ENCODE peak calls at places on chromosomes 1 and 21, in four cellular contexts. One of them, this sample, is unnamed.

GRCh38 chr1:237556911-237557310 is 333.8 kb downstream of the ZP4 start:
- DNase-seq in GM23248: no peak
- DNase-seq in fibroblast of lung: no peak
- DNase-seq in GM23338: no peak
- DNase-seq in this sample: no peak

GRCh38 chr1:209651148-209651547 is 1.1 kb downstream of the LAMB3 start:
- DNase-seq in GM23248: peak
- DNase-seq in fibroblast of lung: peak
- DNase-seq in GM23338: no peak
- DNase-seq in this sample: peak

GRCh38 chr1:160437432-160438319 is 37.3 kb downstream of the VANGL2 start:
- DNase-seq in GM23248: no peak
- DNase-seq in fibroblast of lung: peak
- DNase-seq in GM23338: no peak
- DNase-seq in this sample: no peak

GRCh38 chr1:7658127-7658498 is 113.0 kb upstream of the VAMP3 start:
- DNase-seq in GM23248: peak
- DNase-seq in fibroblast of lung: no peak
- DNase-seq in GM23338: no peak
- DNase-seq in this sample: no peak

GRCh38 chr1:75097686-75098085 is 36.5 kb upstream of the LHX8 start:
- DNase-seq in GM23248: peak
- DNase-seq in fibroblast of lung: no peak
- DNase-seq in GM23338: no peak
- DNase-seq in this sample: peak

GRCh38 chr1:110292031-110292300 is 47.2 kb upstream of the RBM15 start:
- DNase-seq in GM23248: no peak
- DNase-seq in fibroblast of lung: no peak
- DNase-seq in GM23338: no peak
- DNase-seq in this sample: no peak

GRCh38 chr1:229410692-229411433 is 23.0 kb downstream of the ACTA1 start:
- DNase-seq in GM23248: peak
- DNase-seq in fibroblast of lung: peak
- DNase-seq in GM23338: peak
- DNase-seq in this sample: peak

GRCh38 chr1:153386500-153386901 is 4.4 kb downstream of the S100A8 start:
- DNase-seq in GM23248: no peak
- DNase-seq in fibroblast of lung: no peak
- DNase-seq in GM23338: no peak
- DNase-seq in this sample: peak

GRCh38 chr1:185811062-185811709 is 77.0 kb downstream of the HMCN1 start:
- DNase-seq in GM23248: no peak
- DNase-seq in fibroblast of lung: no peak
- DNase-seq in GM23338: peak
- DNase-seq in this sample: no peak

GRCh38 chr1:74502432-74502831 is 10.0 kb downstream of the LRRC53 start:
- DNase-seq in GM23248: peak
- DNase-seq in fibroblast of lung: peak
- DNase-seq in GM23338: peak
- DNase-seq in this sample: peak

GRCh38 chr1:170010443-170010842 is 64.1 kb downstream of the KIFAP3 start:
- DNase-seq in GM23248: peak
- DNase-seq in fibroblast of lung: peak
- DNase-seq in GM23338: peak
- DNase-seq in this sample: no peak

GRCh38 chr21:15005391-15005790 is 59.4 kb downstream of the NRIP1 start:
- DNase-seq in GM23248: peak
- DNase-seq in fibroblast of lung: peak
- DNase-seq in GM23338: peak
- DNase-seq in this sample: no peak

GRCh38 chr1:223479718-223480425 is 86.7 kb downstream of the CCDC185 start:
- DNase-seq in GM23248: peak
- DNase-seq in fibroblast of lung: no peak
- DNase-seq in GM23338: peak
- DNase-seq in this sample: no peak

GRCh38 chr21:25528511-25528910 is 78.8 kb downstream of the MRPL39 start:
- DNase-seq in GM23248: no peak
- DNase-seq in fibroblast of lung: no peak
- DNase-seq in GM23338: no peak
- DNase-seq in this sample: no peak

GRCh38 chr1:199753513-199753912 is 274.0 kb upstream of the NR5A2 start:
- DNase-seq in GM23248: no peak
- DNase-seq in fibroblast of lung: no peak
- DNase-seq in GM23338: no peak
- DNase-seq in this sample: no peak

GRCh38 chr1:199751962-199752687 is 275.4 kb upstream of the NR5A2 start:
- DNase-seq in GM23248: no peak
- DNase-seq in fibroblast of lung: no peak
- DNase-seq in GM23338: no peak
- DNase-seq in this sample: peak

GRCh38 chr1:199747984-199748383 is 279.5 kb upstream of the NR5A2 start:
- DNase-seq in GM23248: no peak
- DNase-seq in fibroblast of lung: no peak
- DNase-seq in GM23338: peak
- DNase-seq in this sample: no peak

GRCh38 chr1:199752688-199753027 is 274.9 kb upstream of the NR5A2 start:
- DNase-seq in GM23248: no peak
- DNase-seq in fibroblast of lung: no peak
- DNase-seq in GM23338: no peak
- DNase-seq in this sample: no peak

GRCh38 chr1:199751524-199751923 is 276.0 kb upstream of the NR5A2 start:
- DNase-seq in GM23248: no peak
- DNase-seq in fibroblast of lung: no peak
- DNase-seq in GM23338: no peak
- DNase-seq in this sample: no peak
- TF ChIP-seq EZH2 in GM23248: no peak
- TF ChIP-seq EZH2 in fibroblast of lung: no peak
- TF ChIP-seq EZH2 in GM23338: no peak
- TF ChIP-seq EZH2 in this sample: no peak

DNA sequence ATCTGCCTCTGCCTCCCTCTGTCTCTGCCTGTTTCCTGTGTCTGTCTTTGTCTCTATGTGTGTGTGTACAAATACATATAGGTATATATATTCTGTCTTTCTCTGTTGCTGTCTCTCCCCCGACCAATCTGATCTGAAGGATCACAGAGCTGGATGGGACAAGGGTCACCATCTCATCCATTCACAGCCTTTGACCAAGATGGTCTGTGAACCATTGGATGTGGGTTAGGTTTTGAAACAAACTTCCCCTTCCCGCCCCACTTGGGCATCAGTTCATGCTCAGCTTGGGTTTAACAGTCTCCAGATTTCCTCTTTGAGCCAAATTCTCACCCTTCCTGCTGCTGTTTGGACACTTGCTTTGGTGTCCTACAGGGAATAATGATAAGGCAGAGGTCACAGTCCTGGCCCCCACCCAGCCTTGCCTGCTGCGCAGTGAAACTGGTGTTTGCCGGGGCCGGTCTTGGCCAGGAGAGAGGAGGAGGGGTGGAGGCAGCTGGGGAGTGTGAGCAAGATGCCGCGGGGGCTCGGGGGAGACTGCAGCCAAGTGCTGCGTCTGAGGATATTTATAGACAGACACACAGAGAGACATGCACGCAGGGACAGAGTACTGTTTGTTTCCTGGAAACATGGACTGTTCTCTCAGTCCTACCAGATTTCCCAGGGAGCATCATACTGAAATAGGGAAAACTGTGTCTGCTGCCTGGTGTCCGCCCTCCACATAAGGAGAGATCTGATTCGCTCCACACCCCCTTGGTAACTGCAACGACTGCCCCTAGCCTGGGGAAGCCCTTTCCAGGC is 27.0 kb upstream of the BTG2 start:
- DNase-seq in GM23248: peak
- DNase-seq in fibroblast of lung: peak
- DNase-seq in GM23338: peak
- DNase-seq in this sample: peak
- H3K4me2 ChIP-seq in GM23248: peak
- H3K4me2 ChIP-seq in fibroblast of lung: peak
- H3K4me2 ChIP-seq in GM23338: peak
- H3K4me2 ChIP-seq in this sample: peak

GRCh38 chr1:25922633-25923567 is 16.7 kb upstream of the STMN1 start:
- DNase-seq in GM23248: peak
- DNase-seq in fibroblast of lung: peak
- DNase-seq in GM23338: peak
- DNase-seq in this sample: no peak
- H2AFZ ChIP-seq in GM23248: peak
- H2AFZ ChIP-seq in fibroblast of lung: peak
- H2AFZ ChIP-seq in GM23338: peak
- H2AFZ ChIP-seq in this sample: peak

GRCh38 chr1:24556414-24556795 is 518 bp downstream of the NCMAP start:
- DNase-seq in GM23248: no peak
- DNase-seq in fibroblast of lung: no peak
- DNase-seq in GM23338: no peak
- DNase-seq in this sample: no peak
- TF ChIP-seq EZH2 in GM23248: no peak
- TF ChIP-seq EZH2 in fibroblast of lung: no peak
- TF ChIP-seq EZH2 in GM23338: no peak
- TF ChIP-seq EZH2 in this sample: no peak

This sample was measured in mammary epithelial cell.